ENCODE peak calls at places on chromosome 12, in seven cellular contexts. R is heart right ventricle, W is ovary, Y is Peyer's patch, N is AG04450, Z is transverse colon, G is osteoblast. E is an unnamed sample.

GRCh38 chr12:91009319-91009950 is 4.7 kb upstream of the EPYC start:
- DNase-seq in Z (no peak), N (no peak), R (no peak), G (no peak), Y (no peak), W (no peak), E (no peak)

GRCh38 chr12:45112306-45112705 is 61.4 kb upstream of the DBX2 start:
- DNase-seq in N (no peak), R (no peak), G (no peak), Y (no peak), W (no peak), Z (no peak), E (no peak)

GRCh38 chr12:23949212-23950010 is at the start of gene SOX5:
- DNase-seq in Y (no peak), Z (no peak), W (peak; percentile 31), N (peak; percentile 33), R (peak; percentile 28), G (peak; percentile 8), E (no peak)

GRCh38 chr12:71725011-71725410 is 29.7 kb upstream of the RAB21 start:
- DNase-seq in R (no peak), W (no peak), N (no peak), Y (no peak), Z (no peak), G (no peak), E (no peak)

GRCh38 chr12:43277630-43278267 is 274.3 kb downstream of the ADAMTS20 start:
- DNase-seq in Y (no peak), R (no peak), N (peak; percentile 55), Z (no peak), W (no peak), G (peak; percentile 42), E (no peak)

GRCh38 chr12:14901228-14901562 is 15.5 kb upstream of the MGP start:
- DNase-seq in G (no peak), R (no peak), Y (no peak), W (no peak), Z (no peak), N (no peak), E (no peak)

GRCh38 chr12:52415870-52416750 is 10.0 kb upstream of the KRT82 start:
- DNase-seq in N (peak; percentile 21), Z (peak; percentile 26), R (no peak), G (peak; percentile 92), W (no peak), Y (no peak), E (no peak)

GRCh38 chr12:11959117-11959823 is 111.5 kb upstream of the BCL2L14 start:
- DNase-seq in R (no peak), Z (no peak), N (no peak), Y (no peak), W (no peak), G (peak; percentile 86), E (no peak)

GRCh38 chr12:3342051-3342450 is 149.0 kb upstream of the PRMT8 start:
- DNase-seq in W (peak; percentile 55), G (peak; percentile 87), Z (no peak), Y (no peak), R (peak; percentile 51), N (no peak), E (no peak)

GRCh38 chr12:10701843-10702242 is 21.3 kb downstream of the YBX3 start:
- DNase-seq in W (no peak), R (no peak), Y (no peak), Z (no peak), N (no peak), G (no peak), E (no peak)

GRCh38 chr12:92543359-92543758 is 159.4 kb upstream of the PLEKHG7 start:
- DNase-seq in W (no peak), R (no peak), N (no peak), Y (no peak), G (no peak), Z (peak; percentile 29), E (no peak)

GRCh38 chr12:47276253-47277070 is 196.7 kb upstream of the AMIGO2 start:
- DNase-seq in W (no peak), N (no peak), R (no peak), G (no peak), Y (no peak), Z (peak; percentile 67), E (no peak)

GRCh38 chr12:125021096-125021495 is 27.7 kb downstream of the BRI3BP start:
- DNase-seq in R (no peak), Y (no peak), Z (no peak), G (no peak), N (no peak), W (no peak), E (no peak)

GRCh38 chr12:117674763-117675162 is 294.0 kb downstream of the KSR2 start:
- DNase-seq in R (no peak), G (no peak), Y (no peak), W (no peak), Z (no peak), N (no peak), E (no peak)

DNA sequence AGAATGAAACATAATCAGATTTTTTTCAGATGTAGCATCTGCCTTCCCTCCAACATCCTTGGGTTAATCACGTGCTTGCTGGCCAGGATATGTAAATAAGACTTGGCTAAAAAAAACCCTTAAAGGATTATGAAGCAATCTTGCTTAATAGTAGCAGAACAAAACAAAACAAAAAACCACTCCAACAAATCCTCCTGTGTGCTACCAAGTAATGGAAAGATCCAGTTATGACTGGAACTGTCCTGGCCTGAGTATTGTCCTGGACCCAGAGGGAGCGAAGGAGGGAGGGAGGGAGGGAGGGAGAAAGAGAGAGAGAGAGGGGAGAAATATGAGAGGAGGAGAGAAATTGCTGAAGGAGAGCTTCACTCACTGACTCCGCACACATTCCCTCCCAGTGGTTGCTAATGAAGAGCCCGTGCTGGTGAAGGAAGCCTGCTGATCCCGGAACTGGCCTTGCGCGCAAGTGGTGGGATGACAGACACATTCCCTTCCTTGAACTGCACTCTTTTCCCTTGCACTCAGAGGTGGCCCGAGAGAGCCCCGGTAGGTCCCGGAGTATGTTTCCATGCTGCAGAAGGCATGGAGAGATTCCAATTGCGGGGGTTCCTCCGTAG is 57.2 kb downstream of the HMGA2 start:
- DNase-seq in Z (peak; percentile 15), W (peak; percentile 67), N (no peak), Y (no peak), G (peak; percentile 79), R (peak; percentile 14), E (peak; percentile 78)
- H3K27ac ChIP-seq in Z (peak overlapping the region; percentile 38), W (peak overlapping the region; percentile 88), N (peak overlapping the region; percentile 71), Y (peak overlapping the region; percentile 25), G (peak overlapping the region; percentile 94), R (peak overlapping the region; percentile 35), E (peak overlapping the region; percentile 67)

GRCh38 chr12:111424189-111424792 is 18.6 kb downstream of the SH2B3 start:
- DNase-seq in R (peak; percentile 53), G (peak; percentile 92), Y (no peak), Z (no peak), N (no peak), W (no peak), E (no peak)

GRCh38 chr12:111426341-111427185 is 20.8 kb downstream of the SH2B3 start:
- DNase-seq in Y (no peak), N (no peak), G (peak; percentile 73), W (no peak), R (no peak), Z (peak; percentile 59), E (no peak)

GRCh38 chr12:111427417-111428074 is 21.8 kb downstream of the SH2B3 start:
- DNase-seq in G (peak; percentile 48), N (no peak), Y (no peak), Z (no peak), R (no peak), W (no peak), E (no peak)

GRCh38 chr12:111425655-111426054 is 19.9 kb downstream of the SH2B3 start:
- DNase-seq in N (no peak), Y (no peak), R (no peak), Z (no peak), W (no peak), G (peak; percentile 61), E (no peak)

GRCh38 chr12:111424793-111425251 is 19.1 kb downstream of the SH2B3 start:
- DNase-seq in R (no peak), Y (no peak), W (no peak), N (no peak), Z (no peak), G (peak; percentile 55), E (no peak)
- TF ChIP-seq CTCF in R (peak; percentile 34), Y (no peak), W (no peak), N (peak; percentile 11), Z (peak; percentile 39), G (peak; percentile 22), E (no peak)

GRCh38 chr12:94182971-94183701 is 34.8 kb downstream of the PLXNC1 start:
- DNase-seq in G (no peak), R (no peak), N (no peak), W (no peak), Z (no peak), Y (no peak), E (no peak)
- H3K27ac ChIP-seq in G (no peak overlapping the region), R (no peak overlapping the region), N (no peak overlapping the region), W (no peak overlapping the region), Z (no peak overlapping the region), Y (no peak overlapping the region), E (no peak overlapping the region)

GRCh38 chr12:95805864-95806669 is 15.5 kb upstream of the NTN4 start:
- DNase-seq in G (peak; percentile 91), R (no peak), N (peak; percentile 87), Y (no peak), Z (no peak), W (no peak), E (no peak)

GRCh38 chr12:95808146-95808545 is 17.6 kb upstream of the NTN4 start:
- DNase-seq in Y (no peak), G (no peak), R (no peak), W (no peak), N (no peak), Z (no peak), E (no peak)

GRCh38 chr12:95804296-95804695 is 13.7 kb upstream of the NTN4 start:
- DNase-seq in G (no peak), W (no peak), N (no peak), Y (no peak), R (no peak), Z (no peak), E (no peak)

GRCh38 chr12:95810411-95810810 is 19.8 kb upstream of the NTN4 start:
- DNase-seq in N (no peak), Y (no peak), G (no peak), W (no peak), R (no peak), Z (no peak), E (no peak)

GRCh38 chr12:95809000-95809680 is 18.6 kb upstream of the NTN4 start:
- DNase-seq in G (no peak), W (no peak), Y (no peak), Z (no peak), N (no peak), R (no peak), E (no peak)
- TF ChIP-seq CTCF in G (no peak), W (no peak), Y (no peak), Z (no peak), N (no peak), R (no peak), E (no peak)

GRCh38 chr12:103793512-103794045 is 47.5 kb downstream of the NT5DC3 start:
- DNase-seq in N (no peak), Z (no peak), Y (no peak), W (no peak), G (no peak), R (no peak), E (no peak)
- H3K27ac ChIP-seq in N (no peak overlapping the region), Z (no peak overlapping the region), Y (no peak overlapping the region), W (no peak overlapping the region), G (no peak overlapping the region), R (no peak overlapping the region), E (no peak overlapping the region)

DNA sequence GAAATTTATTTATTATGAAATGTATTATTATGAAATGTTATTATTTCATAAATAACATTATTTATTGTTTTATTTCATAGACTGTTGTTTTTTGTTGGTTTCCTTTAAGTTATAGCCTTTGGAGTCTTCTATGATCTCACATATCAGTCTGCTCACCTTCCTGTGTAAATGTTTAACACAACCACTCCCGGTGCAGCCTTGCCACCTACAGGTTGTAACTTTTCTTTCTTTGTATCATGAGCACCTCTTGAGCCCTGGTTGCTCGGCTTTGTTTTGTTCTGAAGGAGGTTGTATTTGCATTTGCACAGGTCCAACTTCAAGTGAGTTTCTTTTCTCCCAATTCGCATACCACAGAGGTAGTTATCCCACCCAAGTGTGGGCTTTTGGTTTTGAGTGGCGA is 121.4 kb downstream of the SLC15A4 start:
- DNase-seq in N (no peak), Z (no peak), Y (no peak), W (no peak), R (no peak), G (no peak), E (no peak)
- TF ChIP-seq CTCF in N (no peak), Z (no peak), Y (peak; percentile 52), W (no peak), R (no peak), G (no peak), E (no peak)